ENCODE peak calls at places on chromosome 22, in six cellular contexts. Q, S, M, N, A and D are unnamed samples. For H3K27me3, the result is how much of the 10 kb centered on the place peaks cover.

GRCh38 chr22:17121235-17122195 is at the start of gene TMEM121B:
- DNase-seq in Q (peak), S (no peak), M (no peak), N (no peak), A (peak), D (peak)

GRCh38 chr22:35341090-35341874 is 39.6 kb upstream of the HMOX1 start:
- DNase-seq in Q (no peak), S (no peak), M (no peak), N (no peak), A (no peak), D (no peak)

GRCh38 chr22:40534379-40535188 is 101.9 kb downstream of the MRTFA start:
- DNase-seq in Q (no peak), S (peak), M (no peak), N (no peak), A (no peak), D (peak)

GRCh38 chr22:48258841-48259240 is 1496.4 kb downstream of the TBC1D22A start:
- DNase-seq in Q (no peak), S (no peak), M (no peak), N (no peak), A (no peak), D (no peak)

GRCh38 chr22:42716221-42716620 is 4.4 kb downstream of the A4GALT start:
- DNase-seq in Q (no peak), S (peak), M (no peak), N (no peak), A (no peak), D (no peak)

GRCh38 chr22:41762980-41763779 is 37.3 kb upstream of the CCDC134 start:
- DNase-seq in Q (no peak), S (no peak), M (peak), N (peak), A (no peak), D (peak)

GRCh38 chr22:21839765-21840140 is 27.7 kb downstream of the MAPK1 start:
- DNase-seq in Q (no peak), S (no peak), M (no peak), N (no peak), A (no peak), D (no peak)

GRCh38 chr22:30538280-30538679 is 8.3 kb downstream of the SEC14L6 start:
- DNase-seq in Q (no peak), S (no peak), M (no peak), N (no peak), A (no peak), D (peak)

GRCh38 chr22:43110927-43111623 is 525 bp downstream of the BIK start:
- DNase-seq in Q (no peak), S (no peak), M (peak), N (peak), A (peak), D (no peak)

DNA sequence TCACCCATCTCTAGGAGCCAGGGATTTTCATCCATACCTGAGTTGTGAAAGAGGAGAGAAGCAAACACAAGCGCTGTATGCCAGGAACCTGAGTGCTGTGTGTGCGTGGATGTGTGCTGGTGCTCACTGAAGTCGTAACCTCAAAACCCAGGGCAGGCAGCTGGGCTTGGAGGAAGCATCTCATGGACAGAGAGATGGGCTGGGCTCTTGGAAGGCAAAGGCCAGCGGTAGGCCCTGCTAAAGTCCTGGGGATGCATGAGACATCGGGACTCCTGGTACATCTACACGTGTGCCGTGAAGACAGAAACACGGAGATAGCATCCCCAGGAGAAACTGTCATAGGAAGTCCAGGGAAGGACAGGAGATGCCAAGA is 1.5 kb upstream of the NPTXR start:
- DNase-seq in Q (no peak), S (no peak), M (no peak), N (no peak), A (no peak), D (no peak)
- H3K27me3 ChIP-seq in Q (under half), S (under half), M (under half), N (under half), A (under half), D (under half)

GRCh38 chr22:44860311-44860710 is 107.9 kb downstream of the ARHGAP8 start:
- DNase-seq in Q (no peak), S (no peak), M (no peak), N (no peak), A (no peak), D (no peak)
- H3K27ac ChIP-seq in Q (no peak), S (no peak), M (no peak), N (no peak), A (no peak), D (no peak)

GRCh38 chr22:36692280-36692679 is 11.3 kb downstream of the CACNG2 start:
- DNase-seq in Q (no peak), S (no peak), M (no peak), N (no peak), A (no peak), D (no peak)
- H3K27me3 ChIP-seq in Q (under half), S (under half), M (under half), N (under half), A (under half), D (under half)

GRCh38 chr22:29014773-29015172 is 46.9 kb downstream of the C22orf31 start:
- DNase-seq in Q (no peak), S (no peak), M (no peak), N (no peak), A (no peak), D (no peak)

GRCh38 chr22:29011200-29011867 is 50.3 kb downstream of the C22orf31 start:
- DNase-seq in Q (no peak), S (no peak), M (peak), N (no peak), A (peak), D (no peak)

GRCh38 chr22:29011868-29012428 is 49.7 kb downstream of the C22orf31 start:
- DNase-seq in Q (no peak), S (no peak), M (peak), N (no peak), A (no peak), D (no peak)

GRCh38 chr22:29014301-29014700 is 47.3 kb downstream of the C22orf31 start:
- DNase-seq in Q (no peak), S (no peak), M (no peak), N (no peak), A (no peak), D (no peak)

GRCh38 chr22:29012923-29013322 is 48.7 kb downstream of the C22orf31 start:
- DNase-seq in Q (no peak), S (no peak), M (no peak), N (no peak), A (no peak), D (no peak)
- H3K27ac ChIP-seq in Q (no peak), S (no peak), M (no peak), N (no peak), A (no peak), D (no peak)

GRCh38 chr22:19760652-19761002 is at the start of gene TBX1:
- DNase-seq in Q (no peak), S (no peak), M (no peak), N (no peak), A (no peak), D (no peak)
- H3K27me3 ChIP-seq in Q (half or more), S (under half), M (half or more), N (under half), A (half or more), D (under half)

GRCh38 chr22:31628362-31628761 is 33.7 kb downstream of the PISD start:
- DNase-seq in Q (no peak), S (no peak), M (no peak), N (no peak), A (peak), D (no peak)

GRCh38 chr22:31627223-31627731 is 34.7 kb downstream of the PISD start:
- DNase-seq in Q (no peak), S (no peak), M (no peak), N (no peak), A (no peak), D (no peak)

GRCh38 chr22:31625661-31626426 is 36.2 kb downstream of the PISD start:
- DNase-seq in Q (no peak), S (no peak), M (peak), N (no peak), A (no peak), D (no peak)

GRCh38 chr22:31625257-31625640 is 36.8 kb downstream of the PISD start:
- DNase-seq in Q (no peak), S (no peak), M (no peak), N (no peak), A (no peak), D (no peak)

DNA sequence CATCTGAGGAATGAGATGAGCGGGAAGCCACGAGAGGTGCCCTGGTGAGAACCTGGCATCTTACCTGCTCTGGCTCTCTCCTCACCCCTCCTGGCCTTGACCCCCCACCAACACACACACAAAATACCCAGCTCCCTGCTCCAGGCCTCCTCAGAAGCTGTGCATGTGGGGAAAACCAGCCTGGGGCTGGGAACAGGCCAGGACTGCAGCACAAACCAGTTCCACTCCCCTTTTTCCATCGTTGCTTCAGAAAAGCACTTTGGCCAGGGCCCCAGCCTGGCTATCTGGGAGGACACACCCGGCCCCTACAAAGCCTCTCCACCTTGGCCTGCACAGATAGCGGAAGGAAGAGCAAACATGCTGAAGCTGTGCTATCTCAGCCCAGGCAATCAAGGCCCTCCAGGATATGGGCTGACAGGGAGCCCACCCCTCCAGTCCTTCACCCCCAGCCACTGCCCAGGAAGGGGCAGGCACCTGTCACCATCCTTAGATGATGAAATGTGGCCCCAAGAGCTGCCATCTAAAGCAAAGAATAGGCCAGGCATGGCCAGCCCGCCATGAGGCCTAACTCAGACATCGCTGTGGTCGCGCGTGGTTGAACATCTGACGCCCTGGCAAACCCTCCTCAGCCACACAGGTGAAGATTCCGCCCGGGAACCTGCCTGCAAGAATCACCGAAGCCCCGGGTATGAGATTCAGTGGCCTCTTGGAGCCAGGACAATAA is 35.4 kb downstream of the PISD start:
- DNase-seq in Q (no peak), S (no peak), M (no peak), N (no peak), A (no peak), D (no peak)
- H3K27ac ChIP-seq in Q (peak), S (no peak), M (no peak), N (peak), A (peak), D (peak)

GRCh38 chr22:23564276-23564675 is 15.8 kb downstream of the IGLL1 start:
- DNase-seq in Q (no peak), S (no peak), M (no peak), N (no peak), A (no peak), D (no peak)
- H3K27me3 ChIP-seq in Q (under half), S (under half), M (under half), N (under half), A (under half), D (under half)

DNA sequence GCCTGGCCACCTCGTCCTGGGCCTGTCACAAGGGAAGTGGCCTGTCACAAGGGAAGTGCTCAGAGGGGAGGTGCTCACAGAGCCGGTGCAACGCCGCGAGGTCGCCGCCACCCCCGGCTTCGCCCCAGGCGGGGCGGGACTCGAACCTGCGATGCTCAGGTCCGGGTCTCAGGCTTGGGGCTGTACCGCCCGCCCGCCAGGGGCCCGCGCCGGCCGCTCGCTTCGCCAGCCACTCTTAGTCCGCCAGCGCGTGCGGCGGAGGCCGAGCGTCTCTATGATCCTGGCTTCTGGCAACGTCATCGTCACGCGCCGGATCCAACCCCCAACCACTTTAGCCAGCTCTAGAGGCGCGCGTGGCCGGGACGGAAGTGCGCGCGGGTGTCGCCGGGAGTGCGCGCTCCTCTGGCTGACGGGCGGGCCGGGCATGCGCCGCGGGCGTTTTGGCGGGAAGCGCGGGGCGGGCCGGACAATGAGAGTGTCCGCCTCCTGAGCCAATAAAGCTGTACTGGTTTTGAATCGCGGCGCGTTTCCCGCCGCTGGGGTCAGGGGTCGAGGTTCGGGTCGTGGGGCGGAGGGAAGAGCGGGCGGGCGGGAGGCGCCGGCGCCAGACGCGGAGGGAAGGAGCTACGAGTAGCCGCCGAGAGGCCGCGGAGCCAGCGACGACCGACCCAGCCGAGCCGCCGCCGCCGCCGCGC is at the start of gene TRMT2A:
- DNase-seq in Q (peak), S (peak), M (peak), N (peak), A (peak), D (peak)
- H3K27ac ChIP-seq in Q (peak), S (peak), M (peak), N (peak), A (peak), D (peak)